ENCODE peak calls at places on chromosomes 2 and 18, in four cellular contexts. S is CD8-positive, alpha-beta T cell; B is tibial artery; X is HCT116. G is an unnamed sample.

GRCh38 chr2:164620873-164621760 is at the start of gene GRB14:
- DNase-seq in X (peak), B (no peak), S (no peak), G (peak)

GRCh38 chr2:53970095-53970897 is 497 bp downstream of the PSME4 start:
- DNase-seq in B (peak), S (peak), X (no peak), G (peak)

GRCh38 chr2:134411828-134412638 is 158.2 kb downstream of the MGAT5 start:
- DNase-seq in B (peak), S (peak), X (peak), G (peak)

GRCh38 chr2:227783404-227784138 is 30.1 kb upstream of the CCL20 start:
- DNase-seq in X (no peak), S (no peak), B (no peak), G (no peak)

GRCh38 chr18:13444430-13445240 is 226.1 kb downstream of the LDLRAD4 start:
- DNase-seq in X (no peak), B (no peak), S (no peak), G (no peak)

GRCh38 chr2:85760371-85760770 is 6.6 kb downstream of the ATOH8 start:
- DNase-seq in S (no peak), X (no peak), B (no peak), G (no peak)

GRCh38 chr2:109268916-109269315 is 139.9 kb downstream of the SH3RF3 start:
- DNase-seq in X (no peak), B (no peak), S (no peak), G (no peak)

GRCh38 chr2:101644842-101645383 is 52.6 kb upstream of the MAP4K4 start:
- DNase-seq in B (no peak), X (no peak), S (no peak), G (no peak)

GRCh38 chr2:134119117-134119671 is 134.7 kb upstream of the MGAT5 start:
- DNase-seq in S (no peak), X (no peak), B (no peak), G (no peak)

GRCh38 chr2:236265675-236266074 is 1.5 kb upstream of the ASB18 start:
- DNase-seq in X (no peak), B (no peak), S (no peak), G (no peak)

GRCh38 chr2:54503192-54503591 is 47.1 kb downstream of the SPTBN1 start:
- DNase-seq in X (no peak), B (no peak), S (peak), G (no peak)

GRCh38 chr18:49924293-49924983 is 111.1 kb upstream of the ACAA2 start:
- DNase-seq in X (no peak), S (no peak), B (no peak), G (no peak)

GRCh38 chr2:215657844-215658243 is 222.0 kb upstream of the FN1 start:
- DNase-seq in S (no peak), X (no peak), B (peak), G (peak)

GRCh38 chr18:23740105-23740830 is 51.0 kb downstream of the LAMA3 start:
- DNase-seq in S (no peak), B (no peak), X (no peak), G (peak)

GRCh38 chr2:81739971-81740370 is 1435.4 kb upstream of the LRRTM1 start:
- DNase-seq in S (no peak), B (no peak), X (no peak), G (no peak)

GRCh38 chr18:23648456-23648855 is 14.3 kb downstream of the ANKRD29 start:
- DNase-seq in B (no peak), S (no peak), X (no peak), G (no peak)

GRCh38 chr18:4454548-4455112 is 477 bp downstream of the DLGAP1 start:
- DNase-seq in X (no peak), B (no peak), S (no peak), G (no peak)

GRCh38 chr2:166170356-166170755 is 42.5 kb upstream of the SCN1A start:
- DNase-seq in X (no peak), B (no peak), S (no peak), G (no peak)

GRCh38 chr2:237600205-237600846 is 9.8 kb upstream of the RAB17 start:
- DNase-seq in X (no peak), B (peak), S (no peak), G (no peak)

GRCh38 chr18:24835751-24836150 is 375.3 kb downstream of the HRH4 start:
- DNase-seq in X (no peak), B (no peak), S (no peak), G (no peak)

GRCh38 chr18:8623549-8624106 is 14.4 kb downstream of the RAB12 start:
- DNase-seq in X (no peak), B (peak), S (no peak), G (no peak)

GRCh38 chr18:23136326-23137092 is 1.2 kb downstream of the CABLES1 start:
- DNase-seq in S (no peak), B (peak), X (no peak), G (no peak)

GRCh38 chr2:151627368-151627767 is 106.9 kb downstream of the NEB start:
- DNase-seq in S (no peak), X (no peak), B (no peak), G (no peak)

GRCh38 chr2:6909431-6910385 is 7.5 kb upstream of the RNF144A start:
- DNase-seq in B (no peak), S (peak), X (no peak), G (no peak)

GRCh38 chr2:26284132-26284531 is 39.4 kb downstream of the HADHB start:
- DNase-seq in B (no peak), X (no peak), S (no peak), G (peak)

GRCh38 chr2:30686000-30686399 is 121.2 kb downstream of the CAPN13 start:
- DNase-seq in X (no peak), B (no peak), S (no peak), G (no peak)

GRCh38 chr2:42874838-42875801 is 82.7 kb upstream of the HAAO start:
- DNase-seq in X (no peak), S (no peak), B (peak), G (no peak)

GRCh38 chr2:71930073-71930681 is 217.5 kb downstream of the CYP26B1 start:
- DNase-seq in B (no peak), S (no peak), X (no peak), G (no peak)
- H3K27ac ChIP-seq in B (no peak), S (no peak), X (no peak), G (no peak)

GRCh38 chr2:74816540-74817331 is 17.2 kb upstream of the HK2 start:
- DNase-seq in B (no peak), X (no peak), S (no peak), G (no peak)

GRCh38 chr2:74814102-74814501 is 19.8 kb upstream of the HK2 start:
- DNase-seq in X (no peak), S (no peak), B (no peak), G (no peak)

GRCh38 chr2:74815955-74816354 is 18.0 kb upstream of the HK2 start:
- DNase-seq in X (no peak), S (no peak), B (no peak), G (no peak)

GRCh38 chr2:74819702-74820101 is 14.2 kb upstream of the HK2 start:
- DNase-seq in X (no peak), S (no peak), B (no peak), G (no peak)

DNA sequence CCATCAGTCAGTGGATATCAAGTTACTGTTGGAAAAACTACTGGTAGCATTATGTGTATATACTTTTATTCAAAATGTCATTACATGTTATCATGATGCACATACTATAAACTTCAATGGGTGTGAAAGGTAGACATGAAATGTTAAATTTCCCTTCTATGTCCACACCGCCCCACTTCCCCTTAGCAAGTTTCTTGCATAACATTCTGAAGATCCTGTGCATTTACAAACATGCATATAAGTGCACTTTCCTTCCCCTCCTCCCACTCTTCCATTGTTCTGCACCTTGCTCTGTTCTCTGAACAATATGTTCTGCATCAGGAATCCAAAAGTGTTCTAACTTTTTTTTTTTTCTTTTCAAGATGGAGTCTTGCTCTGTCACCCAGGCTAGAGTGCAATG is 16.6 kb upstream of the HK2 start:
- DNase-seq in X (no peak), B (no peak), S (no peak), G (no peak)
- H3K27ac ChIP-seq in X (no peak), B (no peak), S (no peak), G (no peak)

DNA sequence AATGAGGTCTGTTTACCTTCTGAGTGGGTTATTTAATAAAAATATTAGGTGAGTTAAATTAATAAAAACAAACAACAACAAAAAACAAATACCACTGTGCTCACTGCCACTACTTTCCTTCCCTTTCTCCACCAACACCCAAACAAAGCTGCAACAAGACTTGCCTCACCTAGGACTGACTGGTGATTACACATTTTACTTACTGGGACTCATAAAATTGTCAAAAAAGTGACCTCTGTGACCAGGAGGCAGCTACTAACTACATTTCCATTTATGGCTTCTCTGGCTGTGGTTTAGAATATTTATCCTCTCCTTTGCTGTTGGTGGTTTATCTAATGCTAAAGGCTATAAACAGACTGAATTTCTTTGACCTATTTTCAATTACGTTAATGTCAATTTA is 39.8 kb downstream of the EFEMP1 start:
- DNase-seq in B (no peak), S (no peak), X (no peak), G (no peak)
- H3K27ac ChIP-seq in B (peak), S (no peak), X (no peak), G (no peak)

GRCh38 chr2:11681722-11682589 is 12.0 kb upstream of the NTSR2 start:
- DNase-seq in S (peak), B (no peak), X (peak), G (peak)
- H3K27ac ChIP-seq in S (no peak), B (no peak), X (no peak), G (no peak)

GRCh38 chr2:190792956-190793888 is 87.4 kb upstream of the GLS start:
- DNase-seq in S (no peak), B (no peak), X (no peak), G (no peak)
- H3K27ac ChIP-seq in S (no peak), B (no peak), X (no peak), G (no peak)

GRCh38 chr2:28224648-28225471 is 167.8 kb upstream of the FOSL2 start:
- DNase-seq in X (no peak), S (no peak), B (no peak), G (peak)
- H3K27ac ChIP-seq in X (no peak), S (no peak), B (peak), G (peak)

GRCh38 chr2:70525032-70525431 is 28.6 kb downstream of the TGFA start:
- DNase-seq in S (no peak), B (no peak), X (peak), G (peak)
- H3K27ac ChIP-seq in S (no peak), B (no peak), X (peak), G (peak)

DNA sequence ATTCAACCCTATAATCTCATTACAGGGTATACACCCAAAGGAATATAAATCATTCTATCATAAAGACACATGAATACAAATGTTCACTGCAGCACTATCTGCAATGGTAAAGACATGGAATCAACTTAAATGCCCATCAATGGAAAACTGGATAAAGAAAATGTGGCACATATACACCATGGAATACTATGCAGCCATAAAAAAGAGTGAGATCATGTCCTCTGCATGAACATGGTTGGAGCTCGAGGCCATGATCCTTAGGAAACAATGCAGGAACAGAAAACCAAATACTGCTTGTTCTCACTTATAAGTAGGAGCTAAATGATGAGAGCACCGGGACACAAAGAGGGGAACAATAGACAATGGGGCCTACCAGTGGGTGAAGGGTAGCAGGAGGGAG is 88.5 kb upstream of the CD226 start:
- DNase-seq in B (no peak), X (no peak), S (no peak), G (no peak)
- H3K27ac ChIP-seq in B (no peak), X (no peak), S (no peak), G (no peak)

G was measured in RWPE1.